ENCODE peak calls at places on chromosome 1, in six cellular contexts. E, Z, I, O, G and J are unnamed samples.

GRCh38 chr1:168466703-168467081 is 77.1 kb downstream of the XCL2 start:
- DNase-seq in I (peak; percentile 20), O (no peak), G (no peak), E (no peak), Z (no peak), J (no peak)

GRCh38 chr1:118949317-118949716 is 38.8 kb downstream of the TBX15 start:
- DNase-seq in E (no peak), G (no peak), Z (no peak), O (peak; percentile 84), I (no peak), J (no peak)

GRCh38 chr1:212228591-212229119 is 56.6 kb upstream of the PPP2R5A start:
- DNase-seq in O (no peak), E (no peak), G (peak; percentile 59), Z (no peak), I (no peak), J (no peak)

GRCh38 chr1:63868220-63868897 is 94.5 kb downstream of the ROR1 start:
- DNase-seq in G (no peak), O (peak; percentile 32), Z (no peak), I (no peak), E (no peak), J (no peak)

GRCh38 chr1:31425301-31426081 is 12.5 kb downstream of the SERINC2 start:
- DNase-seq in E (no peak), G (no peak), O (no peak), Z (no peak), I (no peak), J (no peak)

GRCh38 chr1:238488406-238488805 is 597.7 kb upstream of the ZP4 start:
- DNase-seq in Z (no peak), E (no peak), G (no peak), O (no peak), I (no peak), J (no peak)

GRCh38 chr1:10188133-10188532 is 22.2 kb upstream of the KIF1B start:
- DNase-seq in G (no peak), O (no peak), Z (no peak), E (no peak), I (no peak), J (no peak)

GRCh38 chr1:114035304-114035700 is 56.0 kb downstream of the OLFML3 start:
- DNase-seq in Z (peak; percentile 38), G (no peak), E (no peak), O (no peak), I (no peak), J (no peak)

GRCh38 chr1:19360026-19360813 is 48.1 kb downstream of the SLC66A1 start:
- DNase-seq in E (no peak), O (no peak), G (no peak), Z (no peak), I (peak; percentile 41), J (no peak)

GRCh38 chr1:68270993-68271392 is 38.7 kb upstream of the WLS start:
- DNase-seq in G (no peak), E (no peak), O (no peak), I (no peak), Z (no peak), J (no peak)

GRCh38 chr1:151504759-151505158 is 6.4 kb upstream of the CGN start:
- DNase-seq in G (no peak), O (no peak), I (no peak), Z (no peak), E (no peak), J (no peak)
- H3K27me3 ChIP-seq in G (no peaks in the 10 kb centered on the region), O (no peaks in the 10 kb centered on the region), I (no peaks in the 10 kb centered on the region), Z (no peaks in the 10 kb centered on the region), E (no peaks in the 10 kb centered on the region), J (no peaks in the 10 kb centered on the region)

GRCh38 chr1:115649964-115650363 is 8.2 kb downstream of the VANGL1 start:
- DNase-seq in Z (peak; percentile 61), O (no peak), I (no peak), G (no peak), E (no peak), J (peak; percentile 73)

GRCh38 chr1:115647919-115648597 is 6.3 kb downstream of the VANGL1 start:
- DNase-seq in O (no peak), G (no peak), I (no peak), Z (no peak), E (no peak), J (no peak)

GRCh38 chr1:115648717-115649691 is 7.2 kb downstream of the VANGL1 start:
- DNase-seq in Z (peak; percentile 37), I (peak; percentile 82), G (no peak), O (no peak), E (no peak), J (no peak)

GRCh38 chr1:115647000-115647399 is 5.2 kb downstream of the VANGL1 start:
- DNase-seq in O (no peak), I (no peak), E (no peak), G (no peak), Z (no peak), J (no peak)

DNA sequence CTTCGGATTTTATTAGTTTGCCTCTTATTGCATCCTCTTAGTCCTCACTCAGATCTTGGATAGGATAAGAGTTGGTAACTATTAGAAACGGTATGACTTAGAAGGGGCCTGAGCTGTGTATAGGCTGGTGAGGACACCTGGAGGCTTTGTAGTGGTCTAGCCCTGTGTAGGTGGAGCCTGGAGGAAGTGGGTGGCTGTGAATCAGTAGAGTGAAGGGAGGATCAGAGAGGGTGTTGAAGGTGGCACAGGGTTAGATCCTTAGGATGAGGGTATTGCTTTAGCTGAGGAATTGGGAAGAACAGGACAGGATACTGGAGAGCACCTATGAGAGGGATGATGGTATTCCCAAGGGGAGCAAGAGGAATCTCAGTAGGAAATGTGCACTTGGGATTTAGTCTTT is 5.7 kb downstream of the VANGL1 start:
- DNase-seq in I (peak; percentile 85), Z (no peak), E (no peak), O (no peak), G (no peak), J (no peak)
- H3K4me1 ChIP-seq in I (peaks cover 15% of the 10 kb centered on the region), Z (peaks cover 19% of the 10 kb centered on the region), E (peaks cover 3% of the 10 kb centered on the region), O (peaks cover 6% of the 10 kb centered on the region), G (peaks cover 11% of the 10 kb centered on the region), J (peaks cover 28% of the 10 kb centered on the region)

GRCh38 chr1:97332716-97333115 is 588.1 kb downstream of the DPYD start:
- DNase-seq in O (no peak), E (no peak), G (no peak), Z (no peak), I (no peak), J (no peak)

GRCh38 chr1:97334454-97334853 is 586.4 kb downstream of the DPYD start:
- DNase-seq in O (no peak), I (no peak), G (no peak), E (no peak), Z (no peak), J (no peak)

GRCh38 chr1:97340951-97341350 is 579.9 kb downstream of the DPYD start:
- DNase-seq in G (no peak), Z (no peak), O (no peak), I (no peak), E (no peak), J (no peak)

GRCh38 chr1:97338347-97338746 is 582.5 kb downstream of the DPYD start:
- DNase-seq in G (no peak), Z (no peak), I (no peak), O (no peak), E (no peak), J (no peak)

GRCh38 chr1:97337250-97338030 is 583.4 kb downstream of the DPYD start:
- DNase-seq in E (no peak), I (no peak), Z (no peak), O (no peak), G (no peak), J (no peak)
- H3K27ac ChIP-seq in E (no peak overlapping the region), I (no peak overlapping the region), Z (no peak overlapping the region), O (no peak overlapping the region), G (no peak overlapping the region), J (no peak overlapping the region)

DNA sequence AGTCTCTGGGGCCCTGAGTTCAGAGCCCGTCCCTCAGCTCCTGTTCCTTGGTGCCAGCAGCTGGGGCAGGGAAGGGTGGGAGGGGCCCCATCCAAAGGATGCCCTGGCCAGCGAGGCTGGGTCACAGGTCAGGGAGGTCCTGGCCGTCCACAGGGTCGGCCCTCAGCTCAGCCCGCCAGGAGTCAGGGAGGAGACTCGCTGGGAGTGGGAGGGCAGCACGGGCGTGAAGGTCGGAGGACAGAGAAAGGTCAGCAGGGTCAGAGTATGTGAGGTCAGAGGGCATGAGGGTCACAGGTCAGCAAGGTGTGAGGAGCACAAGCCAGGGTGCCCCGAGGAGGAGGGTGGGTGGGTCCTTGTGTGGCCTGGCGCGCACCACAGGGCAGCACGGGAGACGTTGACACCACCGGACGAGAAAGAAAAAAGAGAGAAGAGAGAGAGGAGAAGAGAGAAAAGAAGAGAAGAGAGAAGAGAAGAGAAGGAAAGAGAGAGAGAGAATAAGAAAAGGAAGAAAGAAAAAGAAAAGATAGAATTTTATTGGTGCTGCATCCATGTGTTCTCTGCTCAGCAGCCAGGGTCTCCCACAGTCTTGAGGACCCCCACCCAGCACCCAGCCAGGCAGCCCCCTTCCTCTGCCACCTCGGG is 7.1 kb downstream of the PERM1 start:
- DNase-seq in O (no peak), E (no peak), G (no peak), I (no peak), Z (no peak), J (no peak)
- H3K27me3 ChIP-seq in O (peaks cover 64% of the 10 kb centered on the region), E (no peaks in the 10 kb centered on the region), G (peaks cover 7% of the 10 kb centered on the region), I (no peaks in the 10 kb centered on the region), Z (no peaks in the 10 kb centered on the region), J (peaks cover 22% of the 10 kb centered on the region)

DNA sequence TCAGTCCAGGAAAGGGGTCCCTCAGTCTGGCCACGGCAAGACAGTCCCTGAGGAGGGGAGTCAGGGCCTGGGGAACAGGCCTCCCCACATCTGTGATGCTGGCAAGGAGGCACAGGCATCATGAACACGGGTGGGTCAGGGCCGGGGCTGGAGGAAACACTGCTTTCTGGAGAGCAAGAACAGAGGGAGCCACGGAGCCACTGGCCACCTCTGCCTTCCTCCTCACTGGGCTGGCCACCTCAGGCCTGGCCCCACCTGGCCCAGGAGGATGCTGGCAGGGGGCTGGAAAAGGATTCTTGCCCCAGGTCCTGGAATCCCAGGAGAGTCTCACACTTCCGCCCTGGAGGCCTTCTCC is 15.7 kb downstream of the BLACAT1 start:
- DNase-seq in Z (no peak), O (no peak), G (no peak), E (no peak), I (no peak), J (no peak)
- H3K4me1 ChIP-seq in Z (peaks cover 31% of the 10 kb centered on the region), O (peaks cover 12% of the 10 kb centered on the region), G (peaks cover 21% of the 10 kb centered on the region), E (no peaks in the 10 kb centered on the region), I (peaks cover 28% of the 10 kb centered on the region), J (peaks cover 16% of the 10 kb centered on the region)